ENCODE peak calls at places on chromosome 3, in five cellular contexts. One of them, this sample, is unnamed.

GRCh38 chr3:58414538-58415197 is 19.0 kb downstream of the PDHB start:
- DNase-seq in upper lobe of left lung: no peak
- DNase-seq in A549: peak; percentile 51
- DNase-seq in K562: peak; percentile 47
- DNase-seq in suprapubic skin: no peak
- DNase-seq in this sample: peak; percentile 84

GRCh38 chr3:177098551-177098950 is 98.7 kb downstream of the TBL1XR1 start:
- DNase-seq in A549: no peak
- DNase-seq in upper lobe of left lung: no peak
- DNase-seq in suprapubic skin: no peak
- DNase-seq in K562: no peak
- DNase-seq in this sample: no peak

GRCh38 chr3:174342941-174343431 is 516.1 kb upstream of the NAALADL2 start:
- DNase-seq in K562: no peak
- DNase-seq in A549: no peak
- DNase-seq in upper lobe of left lung: no peak
- DNase-seq in suprapubic skin: no peak
- DNase-seq in this sample: no peak

GRCh38 chr3:191210032-191210431 is 11.0 kb downstream of the OSTN start:
- DNase-seq in A549: no peak
- DNase-seq in upper lobe of left lung: no peak
- DNase-seq in suprapubic skin: no peak
- DNase-seq in K562: no peak
- DNase-seq in this sample: no peak

GRCh38 chr3:17894434-17895060 is 152.1 kb upstream of the TBC1D5 start:
- DNase-seq in upper lobe of left lung: peak; percentile 25
- DNase-seq in K562: peak; percentile 60
- DNase-seq in suprapubic skin: no peak
- DNase-seq in A549: peak; percentile 62
- DNase-seq in this sample: no peak

GRCh38 chr3:126476976-126477330 is 1.3 kb upstream of the ZXDC start:
- DNase-seq in A549: no peak
- DNase-seq in suprapubic skin: no peak
- DNase-seq in upper lobe of left lung: no peak
- DNase-seq in K562: no peak
- DNase-seq in this sample: no peak

GRCh38 chr3:99825239-99825638 is 7.6 kb downstream of the CMSS1 start:
- DNase-seq in K562: peak; percentile 49
- DNase-seq in upper lobe of left lung: no peak
- DNase-seq in A549: no peak
- DNase-seq in suprapubic skin: no peak
- DNase-seq in this sample: no peak

GRCh38 chr3:159859424-159859823 is 129.2 kb upstream of the IL12A start:
- DNase-seq in K562: no peak
- DNase-seq in A549: no peak
- DNase-seq in upper lobe of left lung: no peak
- DNase-seq in suprapubic skin: no peak
- DNase-seq in this sample: no peak

GRCh38 chr3:101695779-101696372 is 9.4 kb upstream of the RPL24 start:
- DNase-seq in suprapubic skin: no peak
- DNase-seq in K562: peak; percentile 68
- DNase-seq in upper lobe of left lung: no peak
- DNase-seq in A549: peak; percentile 72
- DNase-seq in this sample: no peak

GRCh38 chr3:50345586-50345985 is at the start of gene ZMYND10:
- DNase-seq in K562: peak; percentile 61
- DNase-seq in suprapubic skin: no peak
- DNase-seq in upper lobe of left lung: peak; percentile 73
- DNase-seq in A549: peak; percentile 58
- DNase-seq in this sample: no peak

GRCh38 chr3:73026702-73027101 is 30.1 kb downstream of the PPP4R2 start:
- DNase-seq in A549: no peak
- DNase-seq in suprapubic skin: no peak
- DNase-seq in upper lobe of left lung: no peak
- DNase-seq in K562: no peak
- DNase-seq in this sample: no peak
- TF ChIP-seq EP300 in A549: no peak
- TF ChIP-seq EP300 in suprapubic skin: no peak
- TF ChIP-seq EP300 in upper lobe of left lung: no peak
- TF ChIP-seq EP300 in K562: no peak
- TF ChIP-seq EP300 in this sample: no peak

DNA sequence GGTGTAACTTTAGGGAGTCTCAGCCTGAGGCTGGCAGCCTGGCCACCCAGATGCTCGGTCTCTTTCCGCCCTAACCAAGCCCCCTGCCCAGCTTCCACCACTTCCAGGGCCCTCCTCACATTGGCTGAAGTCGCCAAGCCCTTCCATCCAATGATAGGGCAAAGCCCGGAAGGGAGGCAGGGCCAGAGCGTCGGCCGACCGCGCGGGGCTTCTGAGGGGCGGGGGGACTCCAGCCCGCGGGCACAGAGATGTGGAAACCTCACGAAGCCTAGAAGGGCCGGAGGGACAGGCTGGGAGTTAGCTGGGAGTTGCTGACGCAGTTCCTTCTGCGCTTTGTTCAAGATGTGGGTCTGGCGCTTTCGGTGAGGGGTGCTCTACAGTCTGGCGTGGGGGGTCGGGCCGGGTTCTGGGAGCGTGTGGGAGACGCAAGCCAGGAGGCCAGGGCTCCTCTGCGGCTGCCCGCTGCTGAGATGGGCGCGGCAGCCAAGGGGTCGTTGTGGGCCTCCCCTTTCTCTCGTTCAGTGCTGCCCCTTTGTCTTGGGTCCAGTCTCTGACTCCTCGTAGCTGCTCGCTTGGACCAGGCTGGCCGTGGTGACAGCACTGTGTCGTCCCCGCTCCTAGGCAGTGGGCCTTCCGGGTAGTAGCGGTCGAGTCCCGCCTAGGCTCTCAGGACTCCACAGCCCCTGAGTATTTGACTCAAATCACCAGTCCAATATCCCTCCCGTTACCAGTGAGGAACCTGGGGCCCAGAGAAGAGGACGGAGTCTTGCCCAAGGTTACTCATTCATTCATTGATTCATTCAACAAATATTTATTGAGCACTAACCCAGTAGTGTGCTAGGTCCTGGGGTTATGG is at the start of gene ZNF660:
- DNase-seq in A549: no peak
- DNase-seq in K562: peak; percentile 10
- DNase-seq in suprapubic skin: peak; percentile 80
- DNase-seq in upper lobe of left lung: peak; percentile 55
- DNase-seq in this sample: peak; percentile 21
- TF ChIP-seq POLR2A in A549: no peak
- TF ChIP-seq POLR2A in K562: no peak
- TF ChIP-seq POLR2A in suprapubic skin: no peak
- TF ChIP-seq POLR2A in upper lobe of left lung: no peak
- TF ChIP-seq POLR2A in this sample: peak; percentile 13

GRCh38 chr3:145248928-145249327 is 912.1 kb downstream of the PLOD2 start:
- DNase-seq in K562: no peak
- DNase-seq in suprapubic skin: no peak
- DNase-seq in A549: no peak
- DNase-seq in upper lobe of left lung: no peak
- DNase-seq in this sample: no peak

GRCh38 chr3:145246291-145246690 is 914.7 kb downstream of the PLOD2 start:
- DNase-seq in A549: no peak
- DNase-seq in suprapubic skin: no peak
- DNase-seq in upper lobe of left lung: no peak
- DNase-seq in K562: no peak
- DNase-seq in this sample: no peak

GRCh38 chr3:145244327-145244726 is 916.7 kb downstream of the PLOD2 start:
- DNase-seq in suprapubic skin: no peak
- DNase-seq in A549: no peak
- DNase-seq in upper lobe of left lung: no peak
- DNase-seq in K562: no peak
- DNase-seq in this sample: no peak

DNA sequence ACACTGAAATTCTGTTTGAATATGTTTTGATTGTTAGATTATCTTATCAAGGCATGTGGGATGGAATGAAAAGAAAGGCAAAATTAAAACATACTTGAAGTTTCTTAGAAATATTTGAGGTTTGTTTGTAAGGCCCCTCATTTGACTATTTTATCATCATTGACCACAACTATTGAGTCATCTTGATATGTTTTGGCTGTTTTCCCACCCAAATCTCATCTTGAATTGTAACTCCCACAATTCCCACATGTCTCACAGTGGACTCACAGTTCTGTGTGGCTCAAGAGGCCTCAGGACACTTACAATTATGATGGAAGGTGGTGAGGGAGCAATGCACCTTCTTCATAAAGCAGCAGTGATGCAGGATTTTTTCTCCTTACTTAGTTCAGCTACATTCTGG is 917.1 kb downstream of the PLOD2 start:
- DNase-seq in upper lobe of left lung: no peak
- DNase-seq in K562: no peak
- DNase-seq in suprapubic skin: no peak
- DNase-seq in A549: no peak
- DNase-seq in this sample: no peak
- H3K27ac ChIP-seq in upper lobe of left lung: no peak overlapping the region
- H3K27ac ChIP-seq in K562: no peak overlapping the region
- H3K27ac ChIP-seq in suprapubic skin: no peak overlapping the region
- H3K27ac ChIP-seq in A549: no peak overlapping the region
- H3K27ac ChIP-seq in this sample: no peak overlapping the region

GRCh38 chr3:129503387-129504010 is 24.9 kb upstream of the RHO start:
- DNase-seq in suprapubic skin: no peak
- DNase-seq in K562: no peak
- DNase-seq in upper lobe of left lung: no peak
- DNase-seq in A549: no peak
- DNase-seq in this sample: no peak

GRCh38 chr3:129506272-129506742 is 22.1 kb upstream of the RHO start:
- DNase-seq in upper lobe of left lung: no peak
- DNase-seq in K562: no peak
- DNase-seq in suprapubic skin: no peak
- DNase-seq in A549: no peak
- DNase-seq in this sample: no peak

GRCh38 chr3:129502641-129503386 is 25.6 kb upstream of the RHO start:
- DNase-seq in A549: no peak
- DNase-seq in suprapubic skin: no peak
- DNase-seq in K562: no peak
- DNase-seq in upper lobe of left lung: no peak
- DNase-seq in this sample: no peak

GRCh38 chr3:129505341-129505740 is 23.1 kb upstream of the RHO start:
- DNase-seq in A549: no peak
- DNase-seq in K562: no peak
- DNase-seq in suprapubic skin: no peak
- DNase-seq in upper lobe of left lung: no peak
- DNase-seq in this sample: no peak

GRCh38 chr3:129504471-129505100 is 23.9 kb upstream of the RHO start:
- DNase-seq in upper lobe of left lung: no peak
- DNase-seq in K562: no peak
- DNase-seq in suprapubic skin: no peak
- DNase-seq in A549: no peak
- DNase-seq in this sample: no peak
- TF ChIP-seq EP300 in upper lobe of left lung: no peak
- TF ChIP-seq EP300 in K562: no peak
- TF ChIP-seq EP300 in suprapubic skin: no peak
- TF ChIP-seq EP300 in A549: no peak
- TF ChIP-seq EP300 in this sample: no peak

GRCh38 chr3:197460639-197461038 is 95.1 kb downstream of the BDH1 start:
- DNase-seq in K562: no peak
- DNase-seq in suprapubic skin: no peak
- DNase-seq in upper lobe of left lung: no peak
- DNase-seq in A549: no peak
- DNase-seq in this sample: no peak
- TF ChIP-seq POLR2A in K562: no peak
- TF ChIP-seq POLR2A in suprapubic skin: no peak
- TF ChIP-seq POLR2A in upper lobe of left lung: no peak
- TF ChIP-seq POLR2A in A549: no peak
- TF ChIP-seq POLR2A in this sample: no peak

GRCh38 chr3:16439163-16439847 is 74.2 kb downstream of the RFTN1 start:
- DNase-seq in suprapubic skin: no peak
- DNase-seq in upper lobe of left lung: no peak
- DNase-seq in A549: no peak
- DNase-seq in K562: no peak
- DNase-seq in this sample: no peak
- H3K27ac ChIP-seq in suprapubic skin: peak overlapping the region; percentile 57
- H3K27ac ChIP-seq in upper lobe of left lung: no peak overlapping the region
- H3K27ac ChIP-seq in A549: no peak overlapping the region
- H3K27ac ChIP-seq in K562: no peak overlapping the region
- H3K27ac ChIP-seq in this sample: peak overlapping the region; percentile 52

DNA sequence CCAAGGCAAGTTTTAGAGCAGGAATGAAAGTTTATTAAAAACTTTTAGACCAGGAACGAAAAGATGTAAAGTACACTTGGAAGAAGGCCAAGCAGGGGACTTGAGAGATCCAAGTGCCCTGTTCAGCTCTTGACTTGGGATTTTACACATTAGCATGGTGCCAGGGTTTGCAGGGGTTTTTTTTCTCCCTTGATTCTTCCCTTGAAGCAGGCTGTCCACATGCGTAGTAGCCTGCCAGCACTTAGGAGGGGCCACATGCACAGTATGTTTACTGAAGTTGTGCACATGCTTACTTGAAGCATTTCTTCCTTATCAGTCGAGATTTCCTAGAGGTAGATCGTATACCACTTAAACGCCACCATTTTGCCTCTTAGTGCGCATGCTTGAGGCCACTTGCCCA is 277.5 kb upstream of the AGTR1 start:
- DNase-seq in A549: no peak
- DNase-seq in suprapubic skin: no peak
- DNase-seq in K562: no peak
- DNase-seq in upper lobe of left lung: no peak
- DNase-seq in this sample: no peak
- TF ChIP-seq EP300 in A549: no peak
- TF ChIP-seq EP300 in suprapubic skin: no peak
- TF ChIP-seq EP300 in K562: no peak
- TF ChIP-seq EP300 in upper lobe of left lung: no peak
- TF ChIP-seq EP300 in this sample: no peak

GRCh38 chr3:172372895-172373294 is 75.4 kb downstream of the GHSR start:
- DNase-seq in A549: no peak
- DNase-seq in upper lobe of left lung: no peak
- DNase-seq in K562: no peak
- DNase-seq in suprapubic skin: no peak
- DNase-seq in this sample: no peak
- TF ChIP-seq POLR2A in A549: no peak
- TF ChIP-seq POLR2A in upper lobe of left lung: no peak
- TF ChIP-seq POLR2A in K562: no peak
- TF ChIP-seq POLR2A in suprapubic skin: no peak
- TF ChIP-seq POLR2A in this sample: no peak

GRCh38 chr3:123412811-123413588 is 35.9 kb downstream of the ADCY5 start:
- DNase-seq in suprapubic skin: no peak
- DNase-seq in A549: no peak
- DNase-seq in K562: no peak
- DNase-seq in upper lobe of left lung: no peak
- DNase-seq in this sample: peak; percentile 24
- H3K27ac ChIP-seq in suprapubic skin: peak overlapping the region; percentile 14
- H3K27ac ChIP-seq in A549: no peak overlapping the region
- H3K27ac ChIP-seq in K562: no peak overlapping the region
- H3K27ac ChIP-seq in upper lobe of left lung: peak overlapping the region; percentile 4
- H3K27ac ChIP-seq in this sample: peak overlapping the region; percentile 37